ENCODE peak calls at places on chromosomes 1 and 21, in nine cellular contexts. I, A, L, H, N, C, M, G and O are unnamed samples.

GRCh38 chr1:178344513-178345077 is 152.2 kb downstream of the CLEC20A start:
- DNase-seq in I (no peak), A (peak), L (no peak), H (peak), N (no peak), C (peak), M (no peak), G (peak), O (no peak)

GRCh38 chr1:7561331-7561921 is 209.7 kb upstream of the VAMP3 start:
- DNase-seq in I (no peak), A (peak), L (no peak), H (no peak), N (peak), C (no peak), M (no peak), G (peak), O (no peak)

GRCh38 chr1:60906039-60906438 is 176.3 kb upstream of the NFIA start:
- DNase-seq in I (no peak), A (no peak), L (no peak), H (no peak), N (no peak), C (no peak), M (no peak), G (no peak), O (no peak)

GRCh38 chr21:43300496-43301423 is 126.2 kb downstream of the SIK1 start:
- DNase-seq in I (no peak), A (peak), L (peak), H (no peak), N (no peak), C (no peak), M (no peak), G (peak), O (no peak)

GRCh38 chr1:94130851-94131595 is 10.1 kb upstream of the ABCA4 start:
- DNase-seq in I (no peak), A (peak), L (no peak), H (no peak), N (no peak), C (no peak), M (no peak), G (peak), O (no peak)

GRCh38 chr1:172941945-172942344 is 108.8 kb downstream of the TNFSF18 start:
- DNase-seq in I (no peak), A (peak), L (no peak), H (no peak), N (no peak), C (no peak), M (no peak), G (no peak), O (no peak)

GRCh38 chr1:17594690-17595601 is 55.4 kb downstream of the ARHGEF10L start:
- DNase-seq in I (no peak), A (no peak), L (no peak), H (no peak), N (peak), C (no peak), M (no peak), G (peak), O (no peak)

GRCh38 chr1:64505232-64505943 is 35.5 kb downstream of the CACHD1 start:
- DNase-seq in I (peak), A (no peak), L (no peak), H (no peak), N (peak), C (no peak), M (peak), G (no peak), O (no peak)

GRCh38 chr1:230270940-230271325 is 155.2 kb downstream of the PGBD5 start:
- DNase-seq in I (no peak), A (no peak), L (peak), H (no peak), N (no peak), C (no peak), M (no peak), G (no peak), O (no peak)

GRCh38 chr1:201408176-201408814 is 9.2 kb upstream of the LAD1 start:
- DNase-seq in I (peak), A (peak), L (peak), H (peak), N (peak), C (peak), M (peak), G (peak), O (peak)

GRCh38 chr1:119779869-119780356 is 11.2 kb upstream of the HMGCS2 start:
- DNase-seq in I (peak), A (peak), L (no peak), H (peak), N (no peak), C (peak), M (no peak), G (peak), O (no peak)

GRCh38 chr1:167442854-167443565 is 75.3 kb downstream of the CD247 start:
- DNase-seq in I (no peak), A (no peak), L (no peak), H (no peak), N (no peak), C (no peak), M (no peak), G (no peak), O (no peak)

GRCh38 chr1:35443768-35444518 is 113.3 kb downstream of the KIAA0319L start:
- DNase-seq in I (no peak), A (peak), L (no peak), H (no peak), N (no peak), C (peak), M (no peak), G (peak), O (no peak)

GRCh38 chr1:80363689-80364475 is 1357.4 kb upstream of the ADGRL4 start:
- DNase-seq in I (no peak), A (peak), L (no peak), H (no peak), N (peak), C (no peak), M (no peak), G (no peak), O (no peak)

GRCh38 chr1:243528459-243529120 is 272.7 kb downstream of the SDCCAG8 start:
- DNase-seq in I (no peak), A (no peak), L (no peak), H (no peak), N (no peak), C (no peak), M (no peak), G (no peak), O (no peak)

GRCh38 chr1:238404921-238405320 is 514.2 kb upstream of the ZP4 start:
- DNase-seq in I (no peak), A (peak), L (no peak), H (no peak), N (no peak), C (no peak), M (no peak), G (no peak), O (no peak)

GRCh38 chr1:174153085-174153824 is 6.1 kb upstream of the RABGAP1L start:
- DNase-seq in I (no peak), A (peak), L (no peak), H (peak), N (no peak), C (no peak), M (no peak), G (no peak), O (no peak)

GRCh38 chr1:54610601-54611580 is 12.4 kb downstream of the FAM151A start:
- DNase-seq in I (no peak), A (no peak), L (no peak), H (no peak), N (no peak), C (no peak), M (no peak), G (no peak), O (no peak)

GRCh38 chr1:56146449-56146848 is 432.9 kb downstream of the PLPP3 start:
- DNase-seq in I (no peak), A (peak), L (no peak), H (peak), N (no peak), C (peak), M (no peak), G (peak), O (no peak)

GRCh38 chr1:84712288-84712874 is 22.1 kb upstream of the SSX2IP start:
- DNase-seq in I (no peak), A (peak), L (no peak), H (peak), N (no peak), C (peak), M (no peak), G (peak), O (no peak)

DNA sequence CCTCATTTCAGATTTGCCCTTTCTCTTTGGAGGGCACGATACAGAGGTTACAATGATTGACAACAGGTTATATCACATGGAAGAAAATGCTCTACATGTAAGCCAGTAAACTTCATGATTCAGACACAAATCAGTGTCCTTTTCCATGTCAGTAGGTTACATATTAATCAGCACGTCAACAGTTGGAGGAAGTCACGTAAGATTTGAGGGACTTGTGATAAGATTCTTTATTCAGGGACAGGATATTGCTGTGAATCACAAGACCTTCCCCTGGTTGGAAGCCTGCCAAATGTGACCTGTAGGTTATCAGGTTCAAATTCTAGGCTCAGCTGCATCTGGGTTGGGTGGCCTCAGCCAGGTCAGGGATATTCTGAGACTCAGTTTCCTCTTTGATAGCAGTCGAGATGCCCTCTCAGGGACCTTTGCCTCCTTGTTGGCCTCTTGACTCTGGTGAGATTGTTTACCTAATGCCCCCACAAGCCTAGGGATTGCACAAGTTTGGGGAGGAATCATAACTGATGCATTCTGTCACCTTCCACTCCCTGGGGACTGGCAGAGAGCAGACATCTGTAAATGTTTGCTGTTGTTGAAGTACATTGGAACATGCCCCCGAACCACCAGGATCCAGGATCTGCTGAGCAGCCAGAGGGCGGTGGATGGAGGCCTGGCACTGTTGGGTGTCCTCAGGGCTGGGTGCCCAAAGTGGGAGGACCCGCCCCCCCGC is 31.9 kb downstream of the SERINC2 start:
- DNase-seq in I (peak), A (no peak), L (no peak), H (no peak), N (no peak), C (no peak), M (no peak), G (no peak), O (no peak)
- H3K4me3 ChIP-seq in I (no peak), A (no peak), L (no peak), H (no peak), N (no peak), C (no peak), M (no peak), G (no peak), O (no peak)

DNA sequence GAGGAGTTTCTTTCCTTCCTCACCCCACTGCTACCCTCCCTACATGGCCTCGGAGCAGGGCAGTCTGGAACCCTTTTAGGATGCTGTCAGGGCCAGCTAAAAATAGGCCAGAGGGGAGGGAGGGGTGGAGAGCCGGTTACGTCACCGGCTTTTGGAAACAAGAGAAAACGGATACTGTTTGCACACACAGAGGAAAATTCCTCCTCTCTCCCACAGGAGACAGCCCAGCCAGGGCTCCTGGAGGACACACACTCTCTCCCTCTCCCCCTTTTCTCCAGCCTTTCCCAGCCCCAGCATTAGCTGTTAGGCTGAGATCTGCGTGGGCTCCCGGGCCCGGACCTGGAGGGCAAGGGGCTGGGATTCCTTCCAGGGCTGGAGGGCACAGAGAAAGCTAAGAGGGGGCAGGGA is 20.0 kb upstream of the ALDH4A1 start:
- DNase-seq in I (peak), A (peak), L (peak), H (peak), N (peak), C (peak), M (no peak), G (peak), O (no peak)
- TF ChIP-seq CTCF in I (peak), A (no peak), L (peak), H (no peak), N (no peak), C (peak), M (no peak), G (no peak), O (no peak)

GRCh38 chr1:150507912-150508864 is at the start of gene ECM1:
- DNase-seq in I (peak), A (peak), L (peak), H (peak), N (no peak), C (peak), M (no peak), G (peak), O (peak)
- H3K4me3 ChIP-seq in I (peak), A (peak), L (peak), H (peak), N (no peak), C (peak), M (no peak), G (no peak), O (peak)

GRCh38 chr21:44509539-44509938 is 30.5 kb downstream of the KRTAP10-1 start:
- DNase-seq in I (peak), A (no peak), L (no peak), H (no peak), N (no peak), C (no peak), M (no peak), G (no peak), O (no peak)
- TF ChIP-seq CTCF in I (peak), A (no peak), L (no peak), H (no peak), N (no peak), C (no peak), M (no peak), G (no peak), O (no peak)

GRCh38 chr1:208556461-208556860 is 312.3 kb upstream of the PLXNA2 start:
- DNase-seq in I (no peak), A (no peak), L (no peak), H (no peak), N (no peak), C (no peak), M (no peak), G (no peak), O (no peak)

GRCh38 chr1:208551609-208552008 is 307.4 kb upstream of the PLXNA2 start:
- DNase-seq in I (no peak), A (no peak), L (no peak), H (no peak), N (no peak), C (no peak), M (no peak), G (no peak), O (no peak)

GRCh38 chr1:208550978-208551377 is 306.8 kb upstream of the PLXNA2 start:
- DNase-seq in I (no peak), A (no peak), L (no peak), H (no peak), N (no peak), C (no peak), M (no peak), G (no peak), O (no peak)
- H3K4me3 ChIP-seq in I (no peak), A (no peak), L (no peak), H (no peak), N (no peak), C (no peak), M (no peak), G (no peak), O (no peak)

DNA sequence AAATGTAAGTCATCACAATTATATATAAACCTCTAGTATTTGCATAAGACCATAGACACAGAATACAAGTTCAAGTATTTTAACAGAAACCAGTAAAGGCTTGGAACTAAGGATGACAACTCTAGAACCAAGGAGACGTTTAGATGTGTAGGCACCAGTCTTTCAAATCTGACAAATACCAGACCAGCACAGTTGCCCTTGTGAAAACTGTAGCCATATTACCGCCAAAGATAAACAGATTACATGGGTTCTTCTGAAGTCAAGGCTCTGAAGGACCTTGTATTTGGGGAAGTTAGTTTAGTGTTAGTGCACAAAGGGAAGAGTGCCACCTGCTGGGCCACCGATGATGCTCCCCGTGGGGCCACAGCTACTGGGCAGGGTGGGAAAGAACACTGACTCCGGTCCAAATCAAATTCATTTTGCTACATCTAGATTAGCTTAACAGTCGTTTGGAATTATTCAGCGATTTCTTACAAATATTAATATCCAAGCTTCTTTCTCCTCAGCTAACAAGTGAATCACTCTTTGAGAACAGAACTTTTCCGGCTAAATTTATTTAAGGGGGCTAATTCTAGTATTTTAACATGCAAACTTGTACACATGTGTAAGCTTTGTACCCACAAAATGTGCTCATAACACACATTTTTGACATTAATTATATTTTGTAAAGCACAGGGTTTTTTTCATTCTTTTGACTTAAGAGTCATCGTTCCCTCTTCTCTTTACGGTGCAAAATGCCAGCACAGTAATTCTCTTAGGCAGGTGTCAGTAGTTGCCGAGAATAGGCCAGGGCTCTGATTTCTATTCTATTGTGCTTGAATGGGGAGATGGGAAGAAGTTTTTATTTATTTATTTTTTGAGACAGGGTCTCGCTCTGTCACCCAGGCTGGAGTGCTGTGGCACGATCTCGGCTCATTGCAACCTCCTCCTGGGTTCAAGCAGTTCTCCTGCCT is 8.0 kb upstream of the NIBAN1 start:
- DNase-seq in I (peak), A (peak), L (peak), H (peak), N (peak), C (peak), M (peak), G (peak), O (peak)
- TF ChIP-seq CTCF in I (peak), A (peak), L (peak), H (peak), N (peak), C (peak), M (peak), G (peak), O (peak)

GRCh38 chr1:41384579-41384978 is 23.3 kb downstream of the FOXO6 start:
- DNase-seq in I (no peak), A (no peak), L (no peak), H (no peak), N (no peak), C (no peak), M (no peak), G (no peak), O (no peak)

GRCh38 chr1:41382531-41383090 is 21.4 kb downstream of the FOXO6 start:
- DNase-seq in I (no peak), A (no peak), L (peak), H (peak), N (no peak), C (no peak), M (no peak), G (peak), O (no peak)

GRCh38 chr1:41381691-41382530 is 20.7 kb downstream of the FOXO6 start:
- DNase-seq in I (peak), A (no peak), L (peak), H (peak), N (no peak), C (peak), M (no peak), G (peak), O (no peak)

GRCh38 chr1:41380979-41381690 is 19.9 kb downstream of the FOXO6 start:
- DNase-seq in I (no peak), A (no peak), L (peak), H (no peak), N (peak), C (no peak), M (no peak), G (peak), O (no peak)

DNA sequence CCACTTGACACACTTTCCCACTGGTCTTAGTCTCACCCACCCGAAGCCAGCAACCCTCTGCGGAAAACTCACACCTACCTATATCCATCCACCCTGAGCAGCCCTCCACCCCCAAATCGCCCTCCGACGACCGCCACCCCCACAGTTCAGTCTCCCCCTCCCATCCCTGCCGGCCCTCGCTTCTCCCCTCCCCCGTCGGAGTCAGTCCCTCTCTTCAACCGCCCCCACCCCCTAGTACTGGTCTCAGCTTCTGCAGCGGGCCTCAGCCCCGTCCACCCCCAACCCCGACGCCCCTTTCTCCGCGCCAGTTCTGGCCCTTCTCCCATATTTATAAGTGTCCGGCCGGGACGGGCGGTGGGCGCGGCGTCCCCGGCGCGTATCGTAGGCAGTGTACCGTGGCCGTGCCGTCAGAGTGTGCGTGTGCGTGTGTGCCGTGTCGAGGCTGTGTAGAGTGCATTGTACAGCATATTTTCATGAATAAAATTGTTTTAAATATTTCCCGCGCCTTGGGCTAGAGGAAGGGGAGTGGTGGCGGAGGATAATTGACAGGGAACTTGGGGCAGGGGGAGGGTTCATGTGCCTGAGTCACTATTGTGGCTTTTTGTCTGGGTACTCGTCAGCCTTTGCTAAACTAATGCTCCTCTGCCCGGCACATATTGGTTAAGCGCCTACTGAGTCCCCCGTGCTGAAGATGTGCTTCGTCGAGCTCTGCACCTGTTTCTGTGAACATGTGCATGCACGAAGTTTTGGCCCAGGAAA is 22.0 kb downstream of the FOXO6 start:
- DNase-seq in I (no peak), A (peak), L (no peak), H (peak), N (no peak), C (peak), M (no peak), G (peak), O (no peak)
- H3K4me3 ChIP-seq in I (peak), A (no peak), L (peak), H (peak), N (no peak), C (no peak), M (no peak), G (no peak), O (peak)

DNA sequence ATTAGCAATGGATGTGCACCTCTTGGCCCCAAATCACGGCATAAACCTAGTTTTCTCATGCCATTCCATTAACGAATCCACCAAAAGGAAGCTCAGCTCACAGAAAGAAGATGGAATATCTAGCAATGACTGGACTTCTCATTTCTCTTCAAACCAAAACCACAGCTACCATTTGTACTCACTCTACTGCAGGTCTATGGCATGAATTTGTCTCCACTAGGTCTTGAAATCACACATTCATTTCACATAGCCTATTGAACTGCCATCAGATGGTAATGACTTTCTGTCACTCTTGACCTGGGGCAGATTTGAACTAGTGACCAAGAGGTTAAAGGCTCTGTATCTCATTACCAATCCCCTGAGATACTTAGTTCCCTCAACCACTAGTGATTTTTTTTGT is 382.7 kb downstream of the DPYD start:
- DNase-seq in I (no peak), A (no peak), L (no peak), H (no peak), N (no peak), C (no peak), M (no peak), G (no peak), O (no peak)
- TF ChIP-seq CTCF in I (no peak), A (no peak), L (no peak), H (no peak), N (no peak), C (no peak), M (no peak), G (no peak), O (no peak)